ENCODE peak calls at places on chromosomes 2 and 18, in five cellular contexts. C is fibroblast of pulmonary artery, U is dorsolateral prefrontal cortex, Y is PC-3, Q is AG04449. F is an unnamed sample.
A peak's percentile ranks its signal among the peaks of the same experiment; 100 is the strongest.

GRCh38 chr2:129877289-129877741 is 102.2 kb upstream of the RAB6C start:
- DNase-seq in Q (no peak), C (peak; percentile 69), Y (no peak), U (peak; percentile 93), F (peak; percentile 69)

GRCh38 chr2:142131016-142131714 is at the start of gene LRP1B:
- DNase-seq in Q (no peak), C (peak; percentile 52), U (peak; percentile 43), Y (no peak), F (peak; percentile 20)

GRCh38 chr18:13354414-13354813 is 135.9 kb downstream of the LDLRAD4 start:
- DNase-seq in Y (no peak), C (no peak), U (no peak), Q (no peak), F (no peak)

GRCh38 chr2:191899442-191899841 is 52.6 kb upstream of the CAVIN2 start:
- DNase-seq in U (no peak), Q (peak; percentile 47), Y (peak; percentile 87), C (peak; percentile 88), F (peak; percentile 90)

GRCh38 chr2:111072220-111072871 is 48.4 kb upstream of the BCL2L11 start:
- DNase-seq in C (peak; percentile 90), Y (peak; percentile 97), U (no peak), Q (peak; percentile 28), F (peak; percentile 60)

GRCh38 chr2:27727257-27727656 is 44.3 kb upstream of the MRPL33 start:
- DNase-seq in Q (no peak), Y (no peak), U (no peak), C (peak; percentile 64), F (no peak)

GRCh38 chr2:121519153-121519552 is 11.5 kb upstream of the RNU4ATAC start:
- DNase-seq in Q (no peak), C (no peak), U (no peak), Y (no peak), F (no peak)

GRCh38 chr18:31598021-31598805 is 6.5 kb downstream of the TTR start:
- DNase-seq in U (no peak), Y (no peak), C (no peak), Q (no peak), F (no peak)

GRCh38 chr2:149038442-149039212 is at the start of gene LYPD6B:
- DNase-seq in U (no peak), Q (no peak), Y (peak; percentile 63), C (no peak), F (no peak)

GRCh38 chr18:13611058-13611615 is 115.2 kb downstream of the FAM210A start:
- DNase-seq in Q (no peak), U (peak; percentile 70), Y (no peak), C (peak; percentile 68), F (no peak)

GRCh38 chr2:133568172-133568571 is at the start of gene NCKAP5:
- DNase-seq in U (peak; percentile 59), C (peak; percentile 48), Q (no peak), Y (peak; percentile 59), F (peak; percentile 28)
- H3K4me3 ChIP-seq in U (peak within 1 kb of the TSS; percentile 38), C (peak within 1 kb of the TSS; percentile 26), Q (peak within 1 kb of the TSS; percentile 52), Y (peak within 1 kb of the TSS; percentile 69), F (peak within 1 kb of the TSS; percentile 27)

GRCh38 chr2:112764071-112765044 is at the start of gene CKAP2L:
- DNase-seq in Q (peak; percentile 83), C (peak; percentile 98), Y (peak; percentile 99), U (peak; percentile 96), F (peak; percentile 99)
- TF ChIP-seq CTCF in Q (no peak), C (no peak), Y (no peak), U (peak; percentile 22), F (no peak)

GRCh38 chr18:5895300-5895885 is at the start of gene TMEM200C:
- DNase-seq in U (no peak), Q (no peak), C (no peak), Y (peak; percentile 37), F (no peak)

GRCh38 chr18:5892772-5893431 is 2.4 kb downstream of the TMEM200C start:
- DNase-seq in Y (no peak), U (no peak), Q (no peak), C (no peak), F (no peak)

GRCh38 chr18:5894613-5895299 is 566 bp downstream of the TMEM200C start:
- DNase-seq in C (no peak), Y (no peak), U (no peak), Q (no peak), F (peak; percentile 12)

GRCh38 chr18:5895886-5896740 is 791 bp upstream of the TMEM200C start:
- DNase-seq in U (no peak), Y (peak; percentile 55), C (no peak), Q (no peak), F (no peak)

DNA sequence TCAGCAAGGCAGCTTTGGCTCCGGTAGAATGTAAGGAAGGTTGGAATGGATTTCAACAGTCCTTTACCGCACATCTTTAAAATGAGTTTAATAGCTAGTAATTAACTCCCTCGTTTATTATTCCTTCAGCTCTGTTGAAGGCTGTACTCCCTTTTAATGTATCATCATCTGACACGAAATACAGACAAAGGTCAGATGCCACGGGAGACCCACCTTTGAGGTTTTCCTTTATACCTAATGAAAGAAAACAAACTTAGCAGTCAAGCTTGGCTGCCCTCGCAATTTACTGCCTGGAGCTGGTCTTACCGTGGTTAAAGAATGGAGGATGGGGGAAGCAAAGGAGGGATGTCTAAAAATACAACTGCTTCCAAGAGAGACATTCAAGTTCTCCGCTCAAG is 1.1 kb downstream of the TMEM200C start:
- DNase-seq in U (no peak), Q (no peak), C (no peak), Y (no peak), F (no peak)
- H3K4me3 ChIP-seq in U (peak overlapping the region; percentile 55), Q (peak overlapping the region; percentile 44), C (no peak overlapping the region), Y (peak overlapping the region; percentile 67), F (no peak overlapping the region)

GRCh38 chr2:95391641-95392310 is 10.7 kb upstream of the FAHD2A start:
- DNase-seq in C (no peak), Q (no peak), Y (no peak), U (no peak), F (no peak)

GRCh38 chr2:95392320-95392719 is 10.2 kb upstream of the FAHD2A start:
- DNase-seq in U (no peak), Q (no peak), C (no peak), Y (no peak), F (no peak)

GRCh38 chr2:95393901-95394300 is 8.6 kb upstream of the FAHD2A start:
- DNase-seq in Y (no peak), U (no peak), Q (no peak), C (no peak), F (no peak)

GRCh38 chr2:95390881-95391321 is 11.6 kb upstream of the FAHD2A start:
- DNase-seq in Q (no peak), C (no peak), U (no peak), Y (no peak), F (no peak)

GRCh38 chr2:95392730-95393455 is 9.6 kb upstream of the FAHD2A start:
- DNase-seq in Q (no peak), C (no peak), Y (no peak), U (no peak), F (no peak)
- TF ChIP-seq CTCF in Q (peak; percentile 4), C (no peak), Y (peak; percentile 28), U (no peak), F (no peak)

GRCh38 chr2:12325806-12326205 is 390.9 kb upstream of the TRIB2 start:
- DNase-seq in Y (peak; percentile 85), U (no peak), C (peak; percentile 88), Q (no peak), F (peak; percentile 48)
- H3K4me3 ChIP-seq in Y (no peak overlapping the region), U (no peak overlapping the region), C (no peak overlapping the region), Q (no peak overlapping the region), F (no peak overlapping the region)

GRCh38 chr2:146527166-146527565 is 1317.7 kb upstream of the ACVR2A start:
- DNase-seq in Y (no peak), C (no peak), Q (no peak), U (no peak), F (no peak)

GRCh38 chr2:146523218-146523617 is 1321.6 kb upstream of the ACVR2A start:
- DNase-seq in U (no peak), C (peak; percentile 35), Q (no peak), Y (peak; percentile 59), F (no peak)
- TF ChIP-seq CTCF in U (peak; percentile 22), C (peak; percentile 24), Q (no peak), Y (peak; percentile 69), F (no peak)

F was measured in foreskin fibroblast.